ENCODE peak calls at places on chromosomes 2 and 18, in four cellular contexts. L is NCI-H2171 treated with DMSO at 0.1 percent for 48 hours, Y is NCI-H1105 treated with DMSO at 0.1 percent for 48 hours, D is astrocyte of the hippocampus. P is an unnamed sample.

GRCh38 chr2:169485650-169486138 is 6.4 kb downstream of the BBS5 start:
- DNase-seq in L (no peak), Y (no peak), D (no peak), P (no peak)

GRCh38 chr2:43228782-43229659 is 2.6 kb upstream of the ZFP36L2 start:
- DNase-seq in Y (no peak), D (peak), L (no peak), P (no peak)

GRCh38 chr2:200490001-200490400 is 19.9 kb downstream of the KCTD18 start:
- DNase-seq in Y (no peak), L (no peak), D (no peak), P (no peak)

GRCh38 chr18:902179-902718 is 2.4 kb upstream of the ADCYAP1 start:
- DNase-seq in D (peak), Y (no peak), L (peak), P (no peak)

GRCh38 chr18:50775726-50776125 is 44.1 kb downstream of the MRO start:
- DNase-seq in Y (no peak), L (no peak), D (no peak), P (no peak)

GRCh38 chr2:43579275-43579981 is 16.4 kb downstream of the THADA start:
- DNase-seq in Y (no peak), D (no peak), L (no peak), P (no peak)

GRCh38 chr18:3869848-3870247 is 419.9 kb downstream of the TGIF1 start:
- DNase-seq in L (peak), D (peak), Y (peak), P (peak)

GRCh38 chr2:3432067-3432466 is 52.6 kb downstream of the TRAPPC12 start:
- DNase-seq in D (no peak), Y (no peak), L (no peak), P (no peak)

GRCh38 chr18:41391616-41392610 is 563.1 kb upstream of the PIK3C3 start:
- DNase-seq in Y (peak), D (peak), L (peak), P (no peak)

GRCh38 chr2:101546376-101547058 is 71.6 kb upstream of the RFX8 start:
- DNase-seq in L (no peak), Y (no peak), D (peak), P (peak)

GRCh38 chr18:1047406-1047805 is 142.7 kb downstream of the ADCYAP1 start:
- DNase-seq in Y (no peak), D (peak), L (no peak), P (no peak)

GRCh38 chr18:378039-378438 is 110.2 kb upstream of the THOC1 start:
- DNase-seq in D (peak), L (no peak), Y (no peak), P (no peak)

GRCh38 chr18:13726972-13727331 is 479 bp downstream of the RNMT start:
- DNase-seq in D (no peak), Y (peak), L (peak), P (peak)

GRCh38 chr2:8584174-8585066 is 97.4 kb upstream of the ID2 start:
- DNase-seq in Y (no peak), L (no peak), D (no peak), P (no peak)

GRCh38 chr2:235765181-235765820 is 271.5 kb downstream of the AGAP1 start:
- DNase-seq in L (no peak), Y (no peak), D (peak), P (peak)